ENCODE peak calls at places on chromosome 7, in eight cellular contexts. P is Right ventricle myocardium superior, H is H9, J is frontal cortex, O is stomach, V is ACHN, D is NCI-H1092, B is endodermal cell. I is an unnamed sample.

GRCh38 chr7:150322114-150322832 is 882 bp upstream of the LRRC61 start:
- DNase-seq in P (no peak), H (no peak), J (no peak), O (no peak), V (peak), D (no peak), B (peak), I (no peak)

GRCh38 chr7:149714910-149715471 is 58.4 kb downstream of the ZNF467 start:
- DNase-seq in P (no peak), H (no peak), J (peak), O (peak), V (no peak), D (no peak), B (no peak), I (no peak)

GRCh38 chr7:23234569-23235296 is 11.8 kb upstream of the GPNMB start:
- DNase-seq in P (no peak), H (no peak), J (no peak), O (no peak), V (no peak), D (no peak), B (no peak), I (no peak)

GRCh38 chr7:47561715-47562446 is 20.0 kb downstream of the TNS3 start:
- DNase-seq in P (no peak), H (no peak), J (no peak), O (no peak), V (no peak), D (no peak), B (no peak), I (no peak)

GRCh38 chr7:641966-642365 is 84.5 kb upstream of the DNAAF5 start:
- DNase-seq in P (no peak), H (no peak), J (no peak), O (no peak), V (no peak), D (no peak), B (no peak), I (no peak)

GRCh38 chr7:33887576-33887975 is 17.8 kb upstream of the BMPER start:
- DNase-seq in P (no peak), H (no peak), J (no peak), O (no peak), V (no peak), D (no peak), B (no peak), I (no peak)

GRCh38 chr7:135169141-135169935 is 1.2 kb downstream of the CYREN start:
- DNase-seq in P (no peak), H (peak), J (no peak), O (no peak), V (peak), D (no peak), B (peak), I (peak)

GRCh38 chr7:149776305-149776704 is 2.9 kb upstream of the ZNF467 start:
- DNase-seq in P (peak), H (no peak), J (no peak), O (peak), V (peak), D (no peak), B (no peak), I (no peak)

GRCh38 chr7:122103064-122103463 is 41.0 kb downstream of the AASS start:
- DNase-seq in P (no peak), H (no peak), J (no peak), O (no peak), V (no peak), D (no peak), B (no peak), I (no peak)

GRCh38 chr7:35494407-35494806 is 200.5 kb downstream of the HERPUD2 start:
- DNase-seq in P (no peak), H (no peak), J (no peak), O (no peak), V (no peak), D (no peak), B (no peak), I (no peak)

GRCh38 chr7:47846117-47846836 is 102.0 kb downstream of the PKD1L1 start:
- DNase-seq in P (no peak), H (no peak), J (no peak), O (no peak), V (peak), D (no peak), B (no peak), I (no peak)

GRCh38 chr7:12769464-12769863 is 82.0 kb downstream of the ARL4A start:
- DNase-seq in P (no peak), H (no peak), J (no peak), O (no peak), V (no peak), D (no peak), B (no peak), I (no peak)

GRCh38 chr7:31263363-31263762 is 77.2 kb downstream of the NEUROD6 start:
- DNase-seq in P (no peak), H (no peak), J (no peak), O (no peak), V (no peak), D (no peak), B (no peak), I (no peak)

GRCh38 chr7:19269301-19269700 is 124.1 kb upstream of the FERD3L start:
- DNase-seq in P (no peak), H (no peak), J (no peak), O (no peak), V (no peak), D (no peak), B (no peak), I (no peak)

GRCh38 chr7:91050677-91051076 is 213.6 kb upstream of the FZD1 start:
- DNase-seq in P (no peak), H (no peak), J (no peak), O (no peak), V (no peak), D (no peak), B (no peak), I (no peak)

GRCh38 chr7:118352854-118353453 is 128.4 kb downstream of the ANKRD7 start:
- DNase-seq in P (no peak), H (no peak), J (peak), O (no peak), V (peak), D (peak), B (no peak), I (no peak)

GRCh38 chr7:79282882-79283602 is 170.4 kb downstream of the MAGI2 start:
- DNase-seq in P (no peak), H (no peak), J (no peak), O (no peak), V (no peak), D (no peak), B (no peak), I (no peak)

GRCh38 chr7:38382627-38383026 is 109.2 kb upstream of the TARP start:
- DNase-seq in P (no peak), H (no peak), J (no peak), O (no peak), V (no peak), D (no peak), B (no peak), I (no peak)

GRCh38 chr7:134899729-134900128 is 86.6 kb upstream of the AGBL3 start:
- DNase-seq in P (no peak), H (no peak), J (no peak), O (no peak), V (peak), D (no peak), B (no peak), I (no peak)

GRCh38 chr7:37100735-37101331 is 347.8 kb downstream of the ELMO1 start:
- DNase-seq in P (no peak), H (no peak), J (no peak), O (no peak), V (no peak), D (no peak), B (no peak), I (no peak)

GRCh38 chr7:52088008-52088787 is 771.6 kb upstream of the COBL start:
- DNase-seq in P (peak), H (peak), J (peak), O (no peak), V (no peak), D (no peak), B (peak), I (peak)

GRCh38 chr7:111029574-111030357 is 61.2 kb upstream of the LRRN3 start:
- DNase-seq in P (no peak), H (no peak), J (no peak), O (no peak), V (no peak), D (peak), B (no peak), I (no peak)

I was measured in iPS-NIHi11.